ENCODE peak calls at places on chromosomes 2 and 18, in four cellular contexts. J is cardiac fibroblast, S is endodermal cell, O is dorsolateral prefrontal cortex. W is an unnamed sample.

GRCh38 chr2:71689393-71689792 is 236.0 kb downstream of the DYSF start:
- DNase-seq in S (no peak), O (no peak), J (no peak), W (no peak)

GRCh38 chr2:152222975-152223638 is 47.5 kb upstream of the STAM2 start:
- DNase-seq in O (no peak), S (no peak), J (peak), W (no peak)

GRCh38 chr2:26453421-26454329 is 24.2 kb downstream of the OTOF start:
- DNase-seq in J (no peak), O (no peak), S (peak), W (no peak)

GRCh38 chr2:120596990-120597594 is 138.6 kb upstream of the GLI2 start:
- DNase-seq in O (no peak), J (peak), S (no peak), W (no peak)

GRCh38 chr2:136060401-136060940 is 57.5 kb downstream of the CXCR4 start:
- DNase-seq in S (no peak), O (no peak), J (no peak), W (no peak)

GRCh38 chr2:196259507-196260481 is 88.4 kb upstream of the STK17B start:
- DNase-seq in O (no peak), J (peak), S (no peak), W (no peak)

GRCh38 chr18:9449987-9450386 is 25.3 kb upstream of the RALBP1 start:
- DNase-seq in O (no peak), S (no peak), J (no peak), W (no peak)

GRCh38 chr2:16890081-16890480 is 224.4 kb upstream of the CYRIA start:
- DNase-seq in J (no peak), S (peak), O (no peak), W (no peak)

GRCh38 chr2:110106642-110107041 is 9.0 kb downstream of the MALL start:
- DNase-seq in J (peak), O (no peak), S (peak), W (no peak)

GRCh38 chr2:237149425-237149824 is 63.7 kb downstream of the COPS8 start:
- DNase-seq in S (no peak), J (peak), O (no peak), W (no peak)

GRCh38 chr2:63862802-63863201 is 21.1 kb downstream of the UGP2 start:
- DNase-seq in S (no peak), J (peak), O (no peak), W (no peak)

GRCh38 chr18:13915973-13916372 is 637 bp upstream of the MC2R start:
- DNase-seq in J (no peak), S (no peak), O (no peak), W (no peak)

GRCh38 chr2:126824663-126825062 is 74.0 kb upstream of the TEX51 start:
- DNase-seq in O (no peak), J (no peak), S (no peak), W (no peak)

GRCh38 chr2:38605298-38605830 is 2.6 kb upstream of the HNRNPLL start:
- DNase-seq in O (no peak), J (no peak), S (no peak), W (no peak)

GRCh38 chr2:98412751-98413445 is 31.8 kb upstream of the INPP4A start:
- DNase-seq in J (peak), O (no peak), S (peak), W (peak)

GRCh38 chr18:75111673-75112485 is 97.1 kb downstream of the PTGR3 start:
- DNase-seq in O (no peak), S (no peak), J (peak), W (no peak)

GRCh38 chr2:197378494-197378972 is 56.3 kb downstream of the SF3B1 start:
- DNase-seq in O (no peak), J (peak), S (peak), W (peak)

GRCh38 chr2:160910681-160911080 is 249.5 kb upstream of the TANK start:
- DNase-seq in J (peak), O (no peak), S (no peak), W (no peak)

GRCh38 chr2:45261746-45262145 is 252.5 kb upstream of the SIX2 start:
- DNase-seq in S (no peak), J (no peak), O (no peak), W (no peak)

GRCh38 chr2:23422089-23423061 is 37.4 kb downstream of the KLHL29 start:
- DNase-seq in O (no peak), S (peak), J (no peak), W (no peak)

GRCh38 chr2:143926731-143927130 is 593.2 kb downstream of the ZEB2 start:
- DNase-seq in O (no peak), J (no peak), S (no peak), W (no peak)

GRCh38 chr18:38007931-38008330 is 442.3 kb upstream of the CELF4 start:
- DNase-seq in S (no peak), J (no peak), O (no peak), W (no peak)

GRCh38 chr2:217396165-217396564 is 536.3 kb upstream of the TNP1 start:
- DNase-seq in O (no peak), S (no peak), J (no peak), W (no peak)

GRCh38 chr18:45291616-45292612 is 323.4 kb upstream of the SLC14A2 start:
- DNase-seq in S (no peak), J (peak), O (no peak), W (no peak)

GRCh38 chr2:66362651-66363050 is 72.3 kb upstream of the MEIS1 start:
- DNase-seq in S (no peak), J (no peak), O (no peak), W (no peak)

GRCh38 chr2:98458207-98458606 is 13.5 kb downstream of the INPP4A start:
- DNase-seq in S (no peak), O (no peak), J (peak), W (no peak)

GRCh38 chr2:107721581-107721980 is 105.1 kb upstream of the RGPD4 start:
- DNase-seq in S (no peak), O (no peak), J (no peak), W (no peak)

GRCh38 chr2:12918841-12919445 is 202.2 kb downstream of the TRIB2 start:
- DNase-seq in O (no peak), S (no peak), J (peak), W (no peak)

GRCh38 chr18:1075310-1075709 is 170.6 kb downstream of the ADCYAP1 start:
- DNase-seq in J (no peak), O (no peak), S (no peak), W (no peak)

GRCh38 chr2:120933693-120934092 is 198.0 kb downstream of the GLI2 start:
- DNase-seq in J (no peak), O (no peak), S (no peak), W (no peak)

GRCh38 chr2:152376385-152376784 is 41.4 kb downstream of the FMNL2 start:
- DNase-seq in S (no peak), O (no peak), J (no peak), W (no peak)

GRCh38 chr2:157782057-157782845 is 93.9 kb downstream of the ACVR1 start:
- DNase-seq in S (no peak), J (peak), O (no peak), W (no peak)
- TF ChIP-seq CTCF in S (peak), J (peak), O (no peak), W (no peak)

GRCh38 chr2:79235135-79235534 is 75.6 kb upstream of the REG3A start:
- DNase-seq in S (peak), J (no peak), O (no peak), W (no peak)
- TF ChIP-seq CTCF in S (peak), J (no peak), O (no peak), W (no peak)

DNA sequence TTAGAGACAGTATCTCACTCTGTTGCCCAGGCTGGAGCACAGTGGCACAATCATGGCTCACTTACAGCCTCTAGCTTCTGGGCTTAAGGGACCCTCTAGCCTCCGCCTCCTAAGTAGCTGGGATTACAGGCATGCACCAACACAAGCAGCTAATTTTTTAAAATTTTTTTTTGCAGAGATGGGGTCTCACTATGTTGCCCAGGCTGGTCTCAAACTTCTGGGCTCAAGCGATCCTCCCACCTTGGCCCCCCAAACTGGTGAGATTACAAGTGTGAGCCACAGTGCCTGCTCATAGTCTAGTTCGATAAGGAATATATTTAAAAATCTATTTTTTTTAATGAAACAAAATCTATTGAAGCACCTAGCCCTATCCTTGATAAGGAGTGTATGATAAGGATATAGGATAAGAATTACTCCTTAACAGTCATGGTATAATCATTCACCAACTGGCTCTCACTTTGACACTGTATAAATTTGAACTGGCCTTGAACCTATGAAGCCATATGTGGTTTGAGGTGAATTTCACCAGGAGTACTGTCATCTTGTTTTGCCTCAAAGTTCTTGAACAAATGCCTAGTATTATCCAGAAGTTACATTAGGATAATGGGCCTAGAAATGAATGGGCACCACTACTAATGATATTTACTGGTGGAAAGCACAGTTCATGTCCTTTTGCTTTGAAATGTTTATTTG is 71.1 kb downstream of the EXOC6B start:
- DNase-seq in S (no peak), J (no peak), O (no peak), W (no peak)
- TF ChIP-seq CTCF in S (no peak), J (no peak), O (no peak), W (no peak)

DNA sequence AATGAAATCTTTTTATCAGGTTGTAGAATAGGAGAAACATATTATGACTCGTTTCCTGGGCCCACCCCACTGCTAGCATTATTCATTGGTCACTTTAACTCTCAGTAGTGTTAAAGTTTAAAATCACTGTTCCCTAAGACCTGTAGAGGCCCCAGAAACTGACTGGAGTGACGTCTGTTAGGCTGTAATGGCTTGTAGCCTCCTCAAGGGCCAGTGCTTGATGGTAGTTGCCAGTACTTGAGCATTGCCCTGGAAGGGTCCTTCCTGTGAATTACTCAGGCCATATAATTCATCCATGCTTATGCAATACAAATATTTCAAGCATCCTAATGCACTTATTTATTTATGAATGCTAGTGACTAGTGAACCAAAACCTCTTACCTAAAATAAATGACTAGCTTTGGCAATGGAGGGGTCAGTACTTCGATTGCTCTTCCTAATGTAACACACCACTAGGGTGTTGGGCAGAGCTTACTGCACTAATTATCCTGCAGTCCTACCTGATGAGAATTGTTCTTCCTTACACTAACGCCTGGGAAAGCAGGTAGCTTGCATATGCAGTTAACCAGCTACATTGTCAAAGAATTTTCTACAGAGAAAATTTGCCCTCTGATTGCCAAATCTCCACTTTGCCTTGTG is 31.2 kb downstream of the ARHGAP25 start:
- DNase-seq in J (peak), S (no peak), O (no peak), W (no peak)
- TF ChIP-seq CTCF in J (peak), S (peak), O (no peak), W (no peak)

DNA sequence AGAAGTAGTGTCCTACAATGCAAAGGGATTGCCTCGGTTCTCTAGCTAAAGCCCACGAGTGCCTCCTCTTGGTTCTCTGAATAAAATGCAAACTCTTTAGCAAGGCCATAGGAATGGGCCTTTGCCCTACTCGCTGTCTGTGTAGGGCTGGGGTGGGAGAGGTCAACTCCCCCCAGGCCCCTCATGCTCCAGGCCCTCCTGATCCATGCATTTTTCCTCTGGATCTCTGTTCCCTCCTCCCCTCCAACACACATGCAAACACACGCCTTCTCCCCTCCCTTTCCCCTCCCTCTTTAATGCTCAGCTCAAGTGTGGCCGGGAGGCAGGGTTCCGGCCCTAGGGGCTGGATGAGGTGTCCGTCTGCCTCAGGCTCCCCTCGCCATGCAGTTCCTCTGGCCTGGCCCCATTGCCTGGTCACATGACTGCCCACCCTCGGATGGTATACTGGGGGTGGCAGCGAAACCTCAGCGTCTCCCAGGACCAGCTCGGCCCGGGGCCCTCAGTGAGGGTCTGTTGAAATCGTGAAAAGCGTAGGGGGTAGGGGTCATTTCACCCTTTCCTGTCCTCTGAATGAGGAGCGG is 14.9 kb upstream of the KLF11 start:
- DNase-seq in J (no peak), O (no peak), S (peak), W (no peak)
- TF ChIP-seq CTCF in J (no peak), O (no peak), S (peak), W (no peak)

DNA sequence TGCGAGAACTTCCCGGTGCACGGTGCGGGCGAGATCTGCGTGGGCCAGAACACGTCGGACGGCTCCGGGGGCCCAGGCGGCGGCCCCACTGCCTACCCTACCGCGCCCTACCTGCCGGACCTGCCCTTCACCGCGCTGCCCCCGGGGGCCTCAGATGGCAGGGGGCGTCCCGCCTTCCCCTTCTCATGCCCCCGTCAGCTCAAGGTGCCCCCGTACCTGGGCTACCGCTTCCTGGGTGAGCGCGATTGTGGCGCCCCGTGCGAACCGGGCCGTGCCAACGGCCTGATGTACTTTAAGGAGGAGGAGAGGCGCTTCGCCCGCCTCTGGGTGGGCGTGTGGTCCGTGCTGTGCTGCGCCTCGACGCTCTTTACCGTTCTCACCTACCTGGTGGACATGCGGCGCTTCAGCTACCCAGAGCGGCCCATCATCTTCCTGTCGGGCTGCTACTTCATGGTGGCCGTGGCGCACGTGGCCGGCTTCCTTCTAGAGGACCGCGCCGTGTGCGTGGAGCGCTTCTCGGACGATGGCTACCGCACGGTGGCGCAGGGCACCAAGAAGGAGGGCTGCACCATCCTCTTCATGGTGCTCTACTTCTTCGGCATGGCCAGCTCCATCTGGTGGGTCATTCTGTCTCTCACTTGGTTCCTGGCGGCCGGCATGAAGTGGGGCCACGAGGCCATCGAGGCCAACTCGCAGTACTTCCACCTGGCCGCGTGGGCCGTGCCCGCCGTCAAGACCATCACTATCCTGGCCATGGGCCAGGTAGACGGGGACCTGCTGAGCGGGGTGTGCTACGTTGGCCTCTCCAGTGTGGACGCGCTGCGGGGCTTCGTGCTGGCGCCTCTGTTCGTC is 1.7 kb downstream of the FZD7 start:
- DNase-seq in S (peak), O (no peak), J (peak), W (peak)
- TF ChIP-seq CTCF in S (peak), O (no peak), J (peak), W (peak)

GRCh38 chr2:61789807-61790602 is 63.9 kb downstream of the FAM161A start:
- DNase-seq in J (no peak), O (no peak), S (peak), W (no peak)

GRCh38 chr2:61792355-61792754 is 61.5 kb downstream of the FAM161A start:
- DNase-seq in S (peak), J (no peak), O (no peak), W (no peak)

GRCh38 chr2:61795408-61795807 is 58.5 kb downstream of the FAM161A start:
- DNase-seq in O (no peak), S (no peak), J (no peak), W (no peak)

GRCh38 chr2:61787941-61788340 is 65.9 kb downstream of the FAM161A start:
- DNase-seq in O (no peak), S (peak), J (no peak), W (no peak)

GRCh38 chr2:61793389-61793836 is 60.4 kb downstream of the FAM161A start:
- DNase-seq in S (peak), J (peak), O (peak), W (peak)
- TF ChIP-seq CTCF in S (peak), J (peak), O (peak), W (peak)

GRCh38 chr2:20599861-20600461 is 50.9 kb downstream of the HS1BP3 start:
- DNase-seq in J (no peak), O (peak), S (peak), W (no peak)

GRCh38 chr2:20603791-20604190 is 47.1 kb downstream of the HS1BP3 start:
- DNase-seq in O (no peak), J (no peak), S (peak), W (no peak)

GRCh38 chr2:20602803-20603202 is 48.1 kb downstream of the HS1BP3 start:
- DNase-seq in J (no peak), O (no peak), S (no peak), W (no peak)

GRCh38 chr2:20599001-20599600 is 51.8 kb downstream of the HS1BP3 start:
- DNase-seq in S (peak), O (peak), J (no peak), W (no peak)

GRCh38 chr2:20600756-20601325 is 50.1 kb downstream of the HS1BP3 start:
- DNase-seq in O (no peak), J (peak), S (no peak), W (no peak)
- TF ChIP-seq CTCF in O (peak), J (no peak), S (peak), W (no peak)

GRCh38 chr18:76805221-76805620 is 17.1 kb upstream of the ZNF236 start:
- DNase-seq in J (peak), S (no peak), O (no peak), W (no peak)
- TF ChIP-seq CTCF in J (peak), S (peak), O (no peak), W (no peak)

GRCh38 chr2:29657674-29658073 is 263.7 kb downstream of the ALK start:
- DNase-seq in S (no peak), J (no peak), O (no peak), W (no peak)
- TF ChIP-seq CTCF in S (no peak), J (no peak), O (no peak), W (no peak)